ENCODE peak calls at places on chromosome 3, in ten cellular contexts. B, Y, D, S, V, X, O, K, F and I are unnamed samples.

GRCh38 chr3:127221062-127222035 is 28.4 kb downstream of the PRR23E start:
- DNase-seq in B (no peak), Y (no peak), D (no peak), S (no peak), V (no peak), X (no peak), O (no peak), K (no peak), F (no peak), I (peak)

GRCh38 chr3:14875411-14876175 is 56.8 kb downstream of the FGD5 start:
- DNase-seq in B (no peak), Y (no peak), D (no peak), S (no peak), V (no peak), X (no peak), O (no peak), K (no peak), F (no peak), I (no peak)

GRCh38 chr3:38834110-38834509 is 18.1 kb upstream of the SCN10A start:
- DNase-seq in B (peak), Y (no peak), D (no peak), S (peak), V (no peak), X (peak), O (peak), K (no peak), F (no peak), I (peak)

GRCh38 chr3:139020036-139020867 is 474 bp downstream of the PRR23B start:
- DNase-seq in B (no peak), Y (no peak), D (no peak), S (no peak), V (no peak), X (no peak), O (no peak), K (no peak), F (no peak), I (peak)

GRCh38 chr3:50251220-50251619 is 15.2 kb downstream of the GNAI2 start:
- DNase-seq in B (no peak), Y (no peak), D (peak), S (no peak), V (no peak), X (no peak), O (no peak), K (no peak), F (no peak), I (no peak)

GRCh38 chr3:14418670-14419250 is 16.4 kb downstream of the SLC6A6 start:
- DNase-seq in B (no peak), Y (no peak), D (peak), S (no peak), V (peak), X (no peak), O (peak), K (no peak), F (peak), I (no peak)

GRCh38 chr3:177229791-177230190 is 32.5 kb upstream of the TBL1XR1 start:
- DNase-seq in B (no peak), Y (no peak), D (no peak), S (no peak), V (no peak), X (no peak), O (no peak), K (no peak), F (no peak), I (no peak)

GRCh38 chr3:71229905-71230657 is 353.4 kb downstream of the FOXP1 start:
- DNase-seq in B (no peak), Y (no peak), D (no peak), S (no peak), V (no peak), X (no peak), O (no peak), K (no peak), F (no peak), I (no peak)

GRCh38 chr3:100420885-100421284 is 19.5 kb downstream of the LNP1 start:
- DNase-seq in B (no peak), Y (no peak), D (no peak), S (no peak), V (no peak), X (no peak), O (no peak), K (no peak), F (no peak), I (no peak)

GRCh38 chr3:136173939-136174338 is 22.2 kb downstream of the MSL2 start:
- DNase-seq in B (no peak), Y (no peak), D (no peak), S (no peak), V (no peak), X (no peak), O (no peak), K (no peak), F (no peak), I (no peak)

GRCh38 chr3:25007974-25008658 is 419.9 kb upstream of the RARB start:
- DNase-seq in B (no peak), Y (no peak), D (no peak), S (no peak), V (no peak), X (no peak), O (no peak), K (no peak), F (no peak), I (no peak)

GRCh38 chr3:17130956-17131355 is 246.2 kb downstream of the PLCL2 start:
- DNase-seq in B (no peak), Y (no peak), D (no peak), S (no peak), V (no peak), X (no peak), O (no peak), K (no peak), F (no peak), I (peak)

GRCh38 chr3:58529516-58530353 is 7.3 kb downstream of the ACOX2 start:
- DNase-seq in B (peak), Y (no peak), D (no peak), S (no peak), V (no peak), X (peak), O (no peak), K (peak), F (no peak), I (peak)

GRCh38 chr3:16468114-16469098 is 45.1 kb downstream of the RFTN1 start:
- DNase-seq in B (no peak), Y (no peak), D (no peak), S (no peak), V (no peak), X (no peak), O (peak), K (no peak), F (no peak), I (no peak)

GRCh38 chr3:188006726-188007393 is 147.1 kb upstream of the LPP start:
- DNase-seq in B (no peak), Y (no peak), D (no peak), S (peak), V (no peak), X (no peak), O (peak), K (peak), F (no peak), I (no peak)

GRCh38 chr3:123757281-123757940 is 126.7 kb downstream of the MYLK start:
- DNase-seq in B (no peak), Y (no peak), D (no peak), S (peak), V (no peak), X (no peak), O (peak), K (peak), F (no peak), I (peak)

GRCh38 chr3:32106929-32107362 is 526 bp downstream of the GPD1L start:
- DNase-seq in B (no peak), Y (no peak), D (peak), S (peak), V (peak), X (peak), O (peak), K (peak), F (peak), I (no peak)

GRCh38 chr3:123725652-123726400 is 141.0 kb upstream of the HACD2 start:
- DNase-seq in B (no peak), Y (no peak), D (no peak), S (no peak), V (no peak), X (no peak), O (no peak), K (no peak), F (no peak), I (no peak)

GRCh38 chr3:197031315-197032285 is 2.0 kb upstream of the MELTF start:
- DNase-seq in B (no peak), Y (peak), D (peak), S (peak), V (peak), X (no peak), O (peak), K (no peak), F (no peak), I (no peak)

GRCh38 chr3:184884359-184885017 is 72.5 kb downstream of the VPS8 start:
- DNase-seq in B (no peak), Y (peak), D (no peak), S (no peak), V (no peak), X (no peak), O (no peak), K (peak), F (no peak), I (no peak)

GRCh38 chr3:182045721-182046120 is 334.0 kb downstream of the SOX2 start:
- DNase-seq in B (no peak), Y (no peak), D (no peak), S (no peak), V (no peak), X (no peak), O (no peak), K (no peak), F (no peak), I (no peak)

GRCh38 chr3:13105181-13105580 is 32.0 kb upstream of the IQSEC1 start:
- DNase-seq in B (no peak), Y (no peak), D (no peak), S (no peak), V (no peak), X (no peak), O (peak), K (no peak), F (no peak), I (no peak)

GRCh38 chr3:57094606-57095005 is 34.1 kb downstream of the SPATA12 start:
- DNase-seq in B (no peak), Y (no peak), D (no peak), S (no peak), V (no peak), X (no peak), O (no peak), K (no peak), F (no peak), I (no peak)

GRCh38 chr3:176937994-176938393 is 259.3 kb downstream of the TBL1XR1 start:
- DNase-seq in B (no peak), Y (no peak), D (no peak), S (no peak), V (no peak), X (no peak), O (no peak), K (no peak), F (no peak), I (no peak)

GRCh38 chr3:100500320-100500880 is 8.0 kb downstream of the TMEM45A start:
- DNase-seq in B (no peak), Y (no peak), D (no peak), S (no peak), V (no peak), X (no peak), O (no peak), K (no peak), F (no peak), I (no peak)

GRCh38 chr3:76063019-76063418 is 277.7 kb upstream of the ZNF717 start:
- DNase-seq in B (no peak), Y (no peak), D (no peak), S (no peak), V (no peak), X (no peak), O (no peak), K (no peak), F (no peak), I (no peak)

GRCh38 chr3:117127147-117127546 is 417.6 kb downstream of the TUSC7 start:
- DNase-seq in B (no peak), Y (no peak), D (no peak), S (no peak), V (no peak), X (no peak), O (no peak), K (no peak), F (no peak), I (no peak)

GRCh38 chr3:149654188-149654601 is 3.6 kb downstream of the WWTR1 start:
- DNase-seq in B (no peak), Y (no peak), D (no peak), S (no peak), V (no peak), X (no peak), O (no peak), K (no peak), F (no peak), I (no peak)

GRCh38 chr3:42110631-42111030 is 19.5 kb downstream of the TRAK1 start:
- DNase-seq in B (no peak), Y (no peak), D (no peak), S (no peak), V (no peak), X (no peak), O (no peak), K (no peak), F (no peak), I (no peak)

GRCh38 chr3:52891615-52892081 is 5.7 kb downstream of the STIMATE start:
- DNase-seq in B (no peak), Y (no peak), D (no peak), S (no peak), V (no peak), X (no peak), O (no peak), K (no peak), F (no peak), I (peak)

GRCh38 chr3:177770821-177771220 is 573.5 kb upstream of the TBL1XR1 start:
- DNase-seq in B (no peak), Y (no peak), D (no peak), S (no peak), V (no peak), X (no peak), O (no peak), K (no peak), F (no peak), I (no peak)

GRCh38 chr3:100324044-100324443 is 10.5 kb upstream of the NIT2 start:
- DNase-seq in B (no peak), Y (no peak), D (no peak), S (no peak), V (no peak), X (no peak), O (no peak), K (no peak), F (no peak), I (no peak)

GRCh38 chr3:40637891-40638290 is 113.1 kb downstream of the ZNF621 start:
- DNase-seq in B (no peak), Y (no peak), D (no peak), S (no peak), V (no peak), X (no peak), O (no peak), K (no peak), F (no peak), I (no peak)

GRCh38 chr3:99659965-99660364 is 21.6 kb downstream of the COL8A1 start:
- DNase-seq in B (no peak), Y (no peak), D (no peak), S (no peak), V (peak), X (no peak), O (no peak), K (no peak), F (peak), I (no peak)

GRCh38 chr3:52503788-52504424 is 8.8 kb downstream of the STAB1 start:
- DNase-seq in B (no peak), Y (no peak), D (no peak), S (no peak), V (no peak), X (no peak), O (no peak), K (no peak), F (no peak), I (no peak)

GRCh38 chr3:23096041-23096440 is 107.1 kb upstream of the UBE2E2 start:
- DNase-seq in B (no peak), Y (no peak), D (no peak), S (no peak), V (no peak), X (no peak), O (no peak), K (no peak), F (no peak), I (no peak)

GRCh38 chr3:120846073-120846472 is 61.9 kb upstream of the STXBP5L start:
- DNase-seq in B (no peak), Y (no peak), D (no peak), S (no peak), V (no peak), X (no peak), O (no peak), K (no peak), F (no peak), I (no peak)

GRCh38 chr3:36992806-36993325 is at the start of gene EPM2AIP1:
- DNase-seq in B (no peak), Y (no peak), D (no peak), S (peak), V (peak), X (peak), O (peak), K (no peak), F (peak), I (no peak)
- TF ChIP-seq CTCF in B (peak), Y (peak), D (no peak), S (peak), V (no peak), X (peak), O (peak), K (peak), F (peak), I (peak)

GRCh38 chr3:125379483-125379882 is 4.4 kb upstream of the ZNF148 start:
- DNase-seq in B (no peak), Y (no peak), D (no peak), S (no peak), V (no peak), X (no peak), O (no peak), K (no peak), F (no peak), I (no peak)

GRCh38 chr3:125374501-125374995 is 577 bp downstream of the ZNF148 start:
- DNase-seq in B (peak), Y (peak), D (peak), S (peak), V (peak), X (peak), O (peak), K (peak), F (peak), I (no peak)

GRCh38 chr3:125378762-125379161 is 3.6 kb upstream of the ZNF148 start:
- DNase-seq in B (no peak), Y (no peak), D (no peak), S (no peak), V (no peak), X (no peak), O (no peak), K (no peak), F (no peak), I (no peak)

GRCh38 chr3:125375950-125376679 is 990 bp upstream of the ZNF148 start:
- DNase-seq in B (no peak), Y (no peak), D (no peak), S (no peak), V (no peak), X (no peak), O (no peak), K (no peak), F (no peak), I (no peak)

DNA sequence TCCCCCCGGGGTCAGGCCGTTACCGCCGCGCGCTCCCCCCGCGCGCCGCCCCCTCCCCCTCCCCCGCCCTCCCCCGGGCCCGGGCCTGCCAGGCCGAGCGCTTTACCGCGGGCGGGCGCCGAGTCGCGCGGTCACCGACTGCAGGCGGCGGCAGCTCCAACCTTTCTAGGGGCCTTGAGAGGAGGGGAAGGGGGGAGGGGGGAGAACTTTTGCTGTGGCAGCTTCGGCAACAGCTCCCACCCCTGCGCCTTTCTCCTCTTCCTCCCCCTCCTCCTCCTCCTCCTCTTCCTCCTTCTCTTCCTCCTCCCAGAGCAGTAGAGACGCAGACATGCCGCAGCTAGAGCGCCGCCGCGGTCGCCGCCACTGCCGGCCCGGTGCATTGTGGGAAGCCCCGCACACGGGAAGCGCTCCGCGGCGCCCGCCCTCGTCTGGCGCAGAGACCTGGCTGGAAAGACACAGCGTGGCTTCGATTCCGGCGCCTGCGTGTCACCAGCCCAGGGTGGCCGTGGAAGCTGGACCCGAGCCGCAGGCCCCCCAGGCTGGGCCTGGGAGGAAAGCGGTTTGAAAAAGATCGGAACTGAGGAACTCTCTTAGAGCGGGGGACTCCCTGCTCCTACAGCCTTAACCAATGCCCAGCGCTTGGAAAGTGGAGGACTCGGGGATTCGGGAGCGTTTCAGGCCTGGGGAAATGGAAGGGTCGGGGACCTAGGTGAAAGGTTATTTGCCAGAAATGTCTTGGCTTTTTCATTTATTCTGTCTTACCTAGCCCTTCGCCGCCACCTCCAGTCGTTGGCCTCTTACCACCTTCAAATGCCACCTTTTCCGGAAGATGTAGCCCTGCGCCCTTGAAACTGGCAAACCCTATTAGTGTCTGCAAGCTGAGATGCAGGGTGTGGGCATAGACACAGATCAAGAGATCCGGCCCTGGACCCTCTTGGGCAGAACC is at the start of gene ZNF148:
- DNase-seq in B (peak), Y (peak), D (peak), S (peak), V (peak), X (peak), O (peak), K (peak), F (peak), I (peak)
- TF ChIP-seq CTCF in B (no peak), Y (no peak), D (no peak), S (peak), V (peak), X (no peak), O (peak), K (no peak), F (no peak), I (no peak)

DNA sequence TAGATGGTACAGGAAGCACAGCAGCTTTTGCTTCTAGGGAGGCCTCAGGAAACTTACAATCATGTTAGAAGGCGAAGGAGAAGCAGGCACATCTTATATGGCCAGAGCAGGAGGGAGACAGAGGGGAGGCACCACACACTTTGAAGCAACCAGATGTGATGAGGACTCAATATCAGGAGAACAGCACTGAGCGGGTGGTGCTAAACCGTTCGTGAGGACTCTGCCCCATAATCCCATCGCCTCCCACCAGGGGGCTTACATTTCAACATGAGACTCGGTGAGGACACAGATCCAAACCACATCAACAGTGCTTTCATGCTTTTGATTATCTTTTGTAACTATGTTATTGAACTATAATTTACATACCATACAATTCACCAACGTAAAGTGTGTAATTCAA is 7.6 kb upstream of the TMEM44 start:
- DNase-seq in B (peak), Y (no peak), D (no peak), S (no peak), V (no peak), X (peak), O (no peak), K (peak), F (no peak), I (peak)
- TF ChIP-seq CTCF in B (peak), Y (peak), D (no peak), S (no peak), V (no peak), X (peak), O (no peak), K (peak), F (no peak), I (peak)

DNA sequence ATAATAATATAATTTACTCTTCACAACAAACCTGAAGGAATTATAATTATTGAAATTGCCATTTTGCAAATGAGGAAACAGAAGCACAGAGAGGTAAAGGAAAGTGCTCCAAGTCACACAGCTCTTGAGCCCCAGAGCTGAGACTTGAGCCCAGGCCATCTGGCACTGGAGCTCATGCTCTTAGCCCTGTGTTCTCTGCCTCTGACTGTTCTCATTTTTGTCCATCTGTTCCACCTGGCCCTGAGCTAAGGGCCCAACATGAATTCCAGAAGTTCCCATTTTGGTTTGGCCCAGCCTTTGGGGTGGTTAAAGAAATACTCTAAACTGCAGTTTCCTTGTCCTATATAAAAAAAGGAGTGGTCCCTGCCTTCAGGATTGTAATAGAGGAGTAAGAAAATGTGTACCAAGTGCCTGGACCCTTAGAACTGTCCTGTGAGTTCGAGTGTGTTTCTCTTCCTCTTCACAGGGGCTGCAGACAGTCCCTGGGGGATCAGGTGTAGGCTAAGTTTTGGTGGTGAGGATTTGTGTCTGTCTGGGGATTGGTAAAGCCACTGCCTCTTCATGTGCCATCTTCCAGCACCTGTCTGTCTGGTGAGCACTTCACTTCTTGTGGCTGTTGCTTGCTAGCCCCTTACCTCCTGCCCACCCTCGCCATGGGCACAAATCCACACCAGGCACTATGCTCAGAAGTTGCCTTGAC is 91.8 kb downstream of the DNAJB8 start:
- DNase-seq in B (no peak), Y (no peak), D (no peak), S (no peak), V (no peak), X (no peak), O (no peak), K (peak), F (no peak), I (no peak)
- TF ChIP-seq CTCF in B (no peak), Y (no peak), D (no peak), S (no peak), V (no peak), X (no peak), O (no peak), K (no peak), F (no peak), I (no peak)